ENCODE peak calls at places on chromosomes 3 and 15, in six cellular contexts. U is HepG2, M is A549, F is K562, A is upper lobe of left lung, J is GM12878. I is an unnamed sample.

GRCh38 chr3:73624363-73625123 is at the start of gene PDZRN3:
- ATAC-seq in F (no peak), J (no peak), A (no peak), U (peak), M (no peak), I (peak)

GRCh38 chr3:48280883-48281282 is 40.0 kb downstream of the ZNF589 start:
- ATAC-seq in U (no peak), J (peak), A (no peak), F (no peak), M (no peak), I (no peak)

GRCh38 chr15:33040501-33040900 is 154.0 kb downstream of the FMN1 start:
- ATAC-seq in A (no peak), J (no peak), F (no peak), M (no peak), U (no peak), I (no peak)

GRCh38 chr3:153246805-153247204 is 84.8 kb downstream of the RAP2B start:
- ATAC-seq in M (peak), U (no peak), F (no peak), J (no peak), A (no peak), I (peak)

GRCh38 chr15:60585743-60586708 is 107.1 kb upstream of the ICE2 start:
- ATAC-seq in J (peak), M (peak), A (peak), U (peak), F (peak), I (peak)

GRCh38 chr3:114745322-114746240 is 401.5 kb downstream of the ZBTB20 start:
- ATAC-seq in J (no peak), F (no peak), M (peak), A (peak), U (peak), I (peak)

GRCh38 chr15:67945131-67945530 is 105.3 kb upstream of the RNU6-1 start:
- ATAC-seq in J (no peak), F (no peak), U (no peak), A (no peak), M (no peak), I (no peak)

GRCh38 chr3:67460841-67461240 is 193.6 kb downstream of the SUCLG2 start:
- ATAC-seq in M (no peak), J (no peak), A (no peak), U (no peak), F (no peak), I (no peak)

GRCh38 chr3:117892431-117892841 is 1142.2 kb downstream of the IGSF11 start:
- ATAC-seq in F (no peak), A (no peak), J (no peak), U (no peak), M (peak), I (no peak)

GRCh38 chr15:63041982-63042878 is at the start of gene TPM1:
- ATAC-seq in A (peak), M (peak), U (peak), J (peak), F (no peak), I (peak)

GRCh38 chr15:30953183-30953582 is 38.2 kb downstream of the MTMR10 start:
- ATAC-seq in M (no peak), A (peak), F (no peak), J (no peak), U (no peak), I (no peak)

GRCh38 chr3:133881492-133881891 is 14.2 kb downstream of the RAB6B start:
- ATAC-seq in A (no peak), M (no peak), J (no peak), U (no peak), F (no peak), I (no peak)

GRCh38 chr15:50519740-50520425 is 26.6 kb downstream of the USP50 start:
- ATAC-seq in U (no peak), J (no peak), A (no peak), F (no peak), M (no peak), I (no peak)

GRCh38 chr15:55969582-55969981 is 23.8 kb downstream of the NEDD4 start:
- ATAC-seq in J (no peak), A (peak), M (peak), U (no peak), F (no peak), I (no peak)

GRCh38 chr15:60673918-60674558 is 195.1 kb upstream of the ICE2 start:
- ATAC-seq in A (peak), U (no peak), J (no peak), M (peak), F (no peak), I (peak)

GRCh38 chr15:81573098-81573746 is 199.2 kb upstream of the TMC3 start:
- ATAC-seq in M (no peak), F (no peak), U (no peak), J (no peak), A (no peak), I (no peak)

GRCh38 chr3:47362704-47363103 is 18.1 kb upstream of the PTPN23 start:
- ATAC-seq in A (no peak), F (no peak), M (no peak), U (no peak), J (peak), I (no peak)

GRCh38 chr3:56702487-56703315 is 19.6 kb upstream of the TASOR start:
- ATAC-seq in U (peak), A (peak), F (peak), M (peak), J (peak), I (peak)

GRCh38 chr3:52820741-52821140 is 9.7 kb downstream of the ITIH4 start:
- ATAC-seq in J (peak), F (peak), M (peak), U (peak), A (no peak), I (no peak)

GRCh38 chr15:64274541-64274940 is 81.4 kb downstream of the CSNK1G1 start:
- ATAC-seq in U (no peak), J (peak), A (no peak), M (no peak), F (no peak), I (no peak)

GRCh38 chr15:33016405-33017024 is 178.0 kb downstream of the FMN1 start:
- ATAC-seq in J (no peak), U (no peak), F (no peak), M (no peak), A (no peak), I (no peak)

DNA sequence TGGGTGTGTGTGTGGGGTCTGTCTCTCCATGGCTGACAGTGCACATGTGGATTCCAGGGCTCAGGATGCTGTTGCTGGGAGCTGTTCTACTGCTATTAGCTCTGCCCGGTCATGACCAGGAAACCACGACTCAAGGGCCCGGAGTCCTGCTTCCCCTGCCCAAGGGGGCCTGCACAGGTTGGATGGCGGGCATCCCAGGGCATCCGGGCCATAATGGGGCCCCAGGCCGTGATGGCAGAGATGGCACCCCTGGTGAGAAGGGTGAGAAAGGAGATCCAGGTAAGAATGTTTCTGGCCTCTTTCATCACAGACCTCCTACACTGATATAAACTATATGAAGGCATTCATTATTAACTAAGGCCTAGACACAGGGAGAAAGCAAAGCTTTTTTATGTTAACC is 10.5 kb downstream of the ADIPOQ start:
- ATAC-seq in F (no peak), J (no peak), U (no peak), A (no peak), M (no peak), I (no peak)
- TF ChIP-seq EP300 in F (no peak), J (no peak), U (no peak), A (no peak), M (no peak), I (no peak)

GRCh38 chr3:161104561-161105551 is at the start of gene B3GALNT1:
- ATAC-seq in M (peak), A (peak), J (peak), U (peak), F (peak), I (peak)
- TF ChIP-seq POLR2A in M (no peak), A (peak), J (no peak), U (no peak), F (no peak), I (no peak)

GRCh38 chr15:101013769-101014223 is 94.6 kb downstream of the LRRK1 start:
- ATAC-seq in A (peak), M (no peak), U (no peak), J (no peak), F (no peak), I (no peak)
- TF ChIP-seq EP300 in A (no peak), M (no peak), U (no peak), J (no peak), F (no peak), I (no peak)

DNA sequence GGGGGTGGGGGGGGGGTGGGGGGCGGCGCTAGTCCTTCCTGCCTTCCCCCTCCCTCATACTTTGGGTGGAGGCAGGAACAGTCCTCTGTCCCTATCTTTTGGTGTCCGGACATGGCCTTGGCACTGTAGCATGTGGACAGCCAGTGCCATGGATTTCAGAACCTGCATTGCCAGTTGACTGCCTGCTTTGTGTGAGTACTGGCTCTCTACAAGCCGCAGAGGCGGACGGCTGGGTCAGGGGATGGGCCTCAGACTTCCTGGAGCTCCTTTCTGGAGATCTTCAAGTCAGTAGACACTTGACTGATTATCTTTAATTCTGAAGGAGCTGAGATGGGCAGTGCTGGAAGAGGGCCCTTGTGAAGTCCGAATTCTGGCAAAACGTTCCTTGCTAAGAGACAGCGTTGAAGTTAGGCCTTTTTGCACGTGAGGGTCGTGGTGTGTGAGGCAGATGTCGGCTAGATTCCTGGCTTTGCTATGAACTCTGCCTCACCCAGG is 2.5 kb downstream of the CLDN11 start:
- ATAC-seq in A (no peak), U (peak), F (no peak), M (no peak), J (no peak), I (no peak)
- TF ChIP-seq POLR2A in A (no peak), U (no peak), F (no peak), M (no peak), J (no peak), I (no peak)

GRCh38 chr15:71239592-71240364 is 124.5 kb downstream of the THSD4 start:
- ATAC-seq in F (no peak), M (no peak), U (no peak), J (no peak), A (no peak), I (no peak)

GRCh38 chr15:71242292-71242691 is 127.0 kb downstream of the THSD4 start:
- ATAC-seq in A (no peak), J (no peak), F (no peak), U (no peak), M (no peak), I (no peak)

GRCh38 chr15:71232411-71232810 is 117.1 kb downstream of the THSD4 start:
- ATAC-seq in U (no peak), J (no peak), F (no peak), A (no peak), M (no peak), I (no peak)

GRCh38 chr15:71238926-71239325 is 123.7 kb downstream of the THSD4 start:
- ATAC-seq in A (no peak), F (no peak), U (no peak), J (no peak), M (no peak), I (no peak)

GRCh38 chr15:71237456-71238188 is 122.4 kb downstream of the THSD4 start:
- ATAC-seq in U (no peak), F (peak), M (peak), J (no peak), A (no peak), I (no peak)
- TF ChIP-seq EP300 in U (no peak), F (no peak), M (peak), J (no peak), A (no peak), I (no peak)

GRCh38 chr3:32460031-32460749 is 42.5 kb downstream of the CMTM6 start:
- ATAC-seq in J (peak), F (peak), A (peak), M (no peak), U (peak), I (no peak)

GRCh38 chr3:32459474-32459873 is 43.2 kb downstream of the CMTM6 start:
- ATAC-seq in J (no peak), U (no peak), A (peak), M (no peak), F (no peak), I (no peak)

GRCh38 chr3:32456429-32457130 is 46.1 kb downstream of the CMTM6 start:
- ATAC-seq in U (no peak), F (no peak), J (no peak), M (no peak), A (no peak), I (no peak)

GRCh38 chr3:32455609-32456428 is 46.8 kb downstream of the CMTM6 start:
- ATAC-seq in M (no peak), U (no peak), J (peak), A (no peak), F (no peak), I (no peak)

GRCh38 chr3:32457971-32458471 is 44.6 kb downstream of the CMTM6 start:
- ATAC-seq in M (no peak), A (peak), U (no peak), F (peak), J (peak), I (peak)
- TF ChIP-seq POLR2A in M (no peak), A (no peak), U (no peak), F (no peak), J (no peak), I (no peak)

GRCh38 chr3:63911901-63912767 is at the start of gene SCAANT1:
- ATAC-seq in A (peak), M (peak), F (peak), J (peak), U (peak), I (peak)
- TF ChIP-seq EP300 in A (no peak), M (no peak), F (no peak), J (no peak), U (peak), I (no peak)

DNA sequence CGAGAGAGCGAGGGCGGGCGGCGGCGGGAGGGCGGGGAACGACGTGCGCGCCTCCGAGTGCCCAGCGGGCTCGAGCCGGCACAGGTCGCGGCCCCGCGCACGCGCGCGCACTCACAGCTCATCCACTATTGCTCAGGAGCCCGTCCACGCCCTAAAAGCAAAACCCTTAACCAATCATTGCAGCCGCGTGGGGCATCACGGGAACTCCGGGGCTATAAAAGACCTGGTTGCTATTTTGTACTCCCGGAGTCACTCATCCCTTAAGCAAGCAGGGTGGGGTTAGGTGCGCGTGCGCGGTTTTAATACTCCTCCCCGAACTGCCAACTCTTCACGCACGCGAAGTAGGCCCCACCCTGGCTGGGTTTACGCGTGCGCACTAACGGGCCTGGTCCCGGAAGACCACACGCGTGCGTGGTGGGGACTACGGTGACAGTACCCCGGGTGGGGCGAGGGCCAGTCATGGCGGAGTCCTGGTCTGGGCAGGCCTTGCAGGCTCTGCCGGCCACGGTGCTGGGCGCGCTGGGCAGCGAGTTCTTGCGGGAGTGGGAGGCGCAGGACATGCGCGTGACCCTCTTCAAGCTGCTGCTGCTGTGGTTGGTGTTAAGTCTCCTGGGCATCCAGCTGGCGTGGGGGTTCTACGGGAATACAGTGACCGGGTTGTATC is at the start of the genes RHOA and TCTA:
- ATAC-seq in M (peak), J (peak), F (peak), A (peak), U (peak), I (peak)
- TF ChIP-seq POLR2A in M (peak), J (peak), F (peak), A (peak), U (peak), I (peak)

GRCh38 chr15:47715856-47716445 is 1.4 kb upstream of the SEMA6D start:
- ATAC-seq in J (no peak), M (no peak), F (no peak), U (no peak), A (no peak), I (no peak)

GRCh38 chr15:47718474-47719440 is 1.5 kb downstream of the SEMA6D start:
- ATAC-seq in U (no peak), F (no peak), J (no peak), M (no peak), A (peak), I (no peak)

GRCh38 chr15:47715402-47715801 is 1.9 kb upstream of the SEMA6D start:
- ATAC-seq in U (no peak), F (no peak), J (no peak), A (no peak), M (no peak), I (no peak)

GRCh38 chr15:47719730-47720129 is 2.4 kb downstream of the SEMA6D start:
- ATAC-seq in M (no peak), F (no peak), A (no peak), U (no peak), J (no peak), I (no peak)

DNA sequence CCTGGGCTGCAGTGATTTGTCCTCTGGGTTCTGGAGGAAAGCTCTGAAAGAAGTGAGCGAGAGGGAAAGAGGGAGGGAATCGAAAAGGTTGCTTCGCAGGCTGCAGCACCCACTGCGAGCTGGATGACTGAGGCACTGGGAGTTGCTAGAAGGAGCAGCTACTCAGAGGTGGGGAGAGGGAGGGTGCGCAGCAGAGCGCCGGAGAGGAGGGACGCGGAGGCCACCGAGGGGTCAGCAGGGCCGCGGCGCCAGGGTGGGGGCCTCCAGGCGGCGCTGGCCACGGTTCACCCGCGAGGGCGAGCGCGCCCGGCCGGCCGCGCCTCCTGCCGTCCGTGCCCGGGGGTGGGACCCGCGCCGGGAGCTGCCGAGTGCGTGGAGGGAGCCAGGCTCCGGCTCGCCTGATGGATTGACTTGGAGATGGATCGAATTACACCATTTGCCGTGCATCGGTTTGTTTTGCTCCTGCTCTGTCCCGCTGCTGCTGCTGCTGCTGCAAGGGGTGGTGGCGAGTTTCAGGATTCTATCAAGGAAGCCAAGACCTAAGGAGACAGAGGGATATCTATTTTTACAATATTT is at the start of gene SEMA6D:
- ATAC-seq in A (peak), U (peak), F (no peak), M (peak), J (no peak), I (peak)
- TF ChIP-seq EP300 in A (no peak), U (no peak), F (no peak), M (no peak), J (no peak), I (no peak)

I was measured in gastroesophageal sphincter.